ENCODE peak calls at places on chromosome X, in ten cellular contexts. K is transverse colon, X is tibial artery, G is mammary epithelial cell, I is uterus, D is pancreas, E is breast epithelium, F is fibroblast of lung, W is heart right ventricle, R is H1. C is an unnamed sample. For H3K36me3, the result is how much of the 10 kb centered on the place peaks cover.

GRCh38 chrX:103254171-103254824 is 657 bp downstream of the TCEAL8 start:
- DNase-seq in G (peak), F (peak), K (peak), R (peak), E (peak), D (peak), I (peak), W (peak), X (peak), C (peak)

GRCh38 chrX:103792916-103793540 is 16.4 kb downstream of the PLP1 start:
- DNase-seq in X (no peak), K (no peak), R (no peak), E (no peak), W (no peak), G (peak), F (peak), D (no peak), I (no peak), C (no peak)

GRCh38 chrX:30141966-30142365 is 73.4 kb upstream of the MAGEB2 start:
- DNase-seq in F (peak), K (no peak), G (peak), D (no peak), E (no peak), X (no peak), W (peak), I (no peak), R (no peak), C (no peak)

GRCh38 chrX:132443196-132443595 is 45.6 kb downstream of the MBNL3 start:
- DNase-seq in R (no peak), X (no peak), W (no peak), D (no peak), E (no peak), I (no peak), K (no peak), G (no peak), F (no peak), C (no peak)

GRCh38 chrX:39301041-39301440 is 499.8 kb downstream of the MID1IP1 start:
- DNase-seq in I (no peak), X (no peak), R (no peak), F (no peak), K (no peak), E (no peak), G (no peak), W (no peak), D (no peak), C (no peak)

GRCh38 chrX:45762699-45763647 is 562.3 kb upstream of the DIPK2B start:
- DNase-seq in E (no peak), I (no peak), K (no peak), R (no peak), G (peak), D (no peak), X (no peak), W (no peak), F (no peak), C (no peak)

GRCh38 chrX:131818297-131818936 is 204.7 kb upstream of the STK26 start:
- DNase-seq in G (peak), F (no peak), X (no peak), R (no peak), D (no peak), E (no peak), I (no peak), W (no peak), K (no peak), C (no peak)

GRCh38 chrX:78024349-78025108 is 55.1 kb upstream of the PGAM4 start:
- DNase-seq in K (peak), G (peak), F (peak), R (no peak), W (no peak), E (no peak), D (peak), I (no peak), X (no peak), C (peak)

GRCh38 chrX:31213941-31214340 is 142.1 kb upstream of the FTHL17 start:
- DNase-seq in D (no peak), E (no peak), K (no peak), X (no peak), W (peak), I (no peak), F (no peak), R (no peak), G (peak), C (no peak)

GRCh38 chrX:65697173-65697572 is 29.7 kb downstream of the MSN start:
- DNase-seq in D (no peak), G (no peak), X (no peak), F (peak), W (no peak), K (no peak), E (no peak), I (no peak), R (no peak), C (no peak)

GRCh38 chrX:20681691-20682090 is 415.0 kb upstream of the RPS6KA3 start:
- DNase-seq in E (no peak), K (no peak), W (no peak), I (no peak), F (no peak), G (no peak), D (no peak), R (no peak), X (no peak), C (no peak)

GRCh38 chrX:18895157-18895952 is 88.6 kb downstream of the PHKA2 start:
- DNase-seq in I (no peak), D (no peak), F (no peak), K (no peak), E (peak), W (peak), X (peak), R (no peak), G (peak), C (no peak)

GRCh38 chrX:80705379-80705778 is 104.3 kb downstream of the BRWD3 start:
- DNase-seq in W (no peak), I (no peak), F (no peak), G (no peak), K (no peak), E (no peak), R (no peak), D (no peak), X (no peak), C (no peak)

GRCh38 chrX:13764765-13765164 is 30.2 kb downstream of the OFD1 start:
- DNase-seq in I (no peak), F (peak), X (no peak), D (no peak), K (no peak), R (no peak), E (no peak), G (no peak), W (no peak), C (no peak)

GRCh38 chrX:149630681-149631292 is 805 bp downstream of the TMEM185A start:
- DNase-seq in X (no peak), D (no peak), W (peak), F (peak), G (peak), R (no peak), K (no peak), I (no peak), E (no peak), C (no peak)

GRCh38 chrX:121307441-121307840 is 260.0 kb downstream of the GLUD2 start:
- DNase-seq in D (no peak), K (no peak), R (no peak), X (no peak), I (no peak), W (no peak), E (no peak), G (no peak), F (peak), C (no peak)

GRCh38 chrX:19272452-19272851 is 71.3 kb upstream of the PDHA1 start:
- DNase-seq in D (no peak), F (peak), I (no peak), X (no peak), R (no peak), E (no peak), K (no peak), G (peak), W (no peak), C (no peak)

GRCh38 chrX:44303119-44303518 is 40.4 kb downstream of the EFHC2 start:
- DNase-seq in G (no peak), R (no peak), D (no peak), I (no peak), E (no peak), F (no peak), W (no peak), K (no peak), X (no peak), C (no peak)

GRCh38 chrX:101078716-101079115 is at the start of gene TMEM35A:
- DNase-seq in F (peak), G (no peak), I (no peak), W (no peak), R (no peak), X (no peak), E (no peak), K (peak), D (no peak), C (peak)

DNA sequence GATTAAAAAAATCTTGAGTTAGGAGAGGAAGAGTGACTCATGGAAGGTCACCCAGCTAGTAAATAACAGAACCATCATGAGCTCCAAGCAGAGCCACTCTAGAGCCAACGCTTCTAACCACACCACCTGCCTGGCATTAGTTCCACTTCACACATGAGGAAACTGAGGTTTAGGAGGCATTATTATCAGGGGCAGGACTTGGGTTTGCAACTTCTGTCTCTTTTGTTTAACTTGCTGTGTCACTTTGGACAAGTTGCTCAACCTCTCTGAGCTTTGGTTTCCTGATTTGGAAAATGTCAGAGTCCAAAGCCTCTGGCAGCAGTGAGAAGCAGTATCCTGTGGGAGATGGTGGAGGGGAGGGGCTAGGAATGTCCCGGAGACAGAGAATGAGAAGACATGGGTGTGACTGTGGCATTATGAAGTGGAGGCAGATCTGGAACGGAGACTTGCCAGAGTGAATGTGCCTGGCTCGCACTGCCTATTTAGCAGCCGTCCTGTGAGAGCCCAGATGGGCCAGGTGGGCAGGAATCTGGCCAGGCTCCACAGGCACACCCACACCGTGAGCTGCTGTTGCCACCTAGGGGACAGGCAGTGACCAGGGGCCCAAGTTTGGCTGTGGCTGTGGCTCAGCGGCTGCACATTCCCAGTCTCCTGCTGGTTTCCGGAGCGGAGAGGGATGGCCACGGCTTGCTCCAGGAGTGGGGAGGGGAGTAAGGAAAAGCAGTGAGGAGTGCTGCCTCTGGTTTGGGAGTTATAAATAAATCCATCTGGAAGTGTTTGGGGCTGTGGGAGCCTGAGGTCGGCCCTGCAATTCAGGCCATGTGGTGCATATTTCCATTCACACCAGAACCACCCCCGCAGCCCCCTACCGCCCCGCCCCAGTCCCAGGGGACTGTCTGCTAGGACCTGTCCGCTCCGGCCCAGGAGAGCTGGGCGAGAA is 93.4 kb downstream of the NHSL2 start:
- DNase-seq in R (peak), F (peak), G (peak), K (no peak), I (no peak), D (no peak), W (peak), X (no peak), E (peak), C (no peak)
- TF ChIP-seq CTCF in R (peak), F (no peak), G (no peak), K (peak), I (no peak), D (no peak), W (no peak), X (no peak), E (no peak), C (no peak)

GRCh38 chrX:10160221-10160620 is 3.4 kb downstream of the CLCN4 start:
- DNase-seq in W (no peak), I (no peak), G (no peak), D (no peak), E (no peak), R (no peak), K (no peak), F (no peak), X (no peak), C (no peak)
- H3K4me3 ChIP-seq in W (no peak), I (no peak), G (no peak), D (no peak), E (no peak), R (no peak), K (no peak), F (no peak), X (no peak), C (no peak)

GRCh38 chrX:107226766-107227165 is 20.4 kb downstream of the DNAAF6 start:
- DNase-seq in E (no peak), I (no peak), G (no peak), D (no peak), R (no peak), F (no peak), W (no peak), K (no peak), X (no peak), C (no peak)
- H3K36me3 ChIP-seq in E (under half), I (under half), G (under half), D (under half), R (under half), F (under half), W (under half), K (under half), X (under half), C (under half)

GRCh38 chrX:87299563-87300160 is 217.9 kb upstream of the KLHL4 start:
- DNase-seq in K (no peak), E (no peak), F (peak), D (no peak), I (no peak), X (no peak), G (peak), W (no peak), R (no peak), C (no peak)
- TF ChIP-seq CTCF in K (peak), E (no peak), F (no peak), D (peak), I (peak), X (no peak), G (peak), W (peak), R (no peak), C (peak)

DNA sequence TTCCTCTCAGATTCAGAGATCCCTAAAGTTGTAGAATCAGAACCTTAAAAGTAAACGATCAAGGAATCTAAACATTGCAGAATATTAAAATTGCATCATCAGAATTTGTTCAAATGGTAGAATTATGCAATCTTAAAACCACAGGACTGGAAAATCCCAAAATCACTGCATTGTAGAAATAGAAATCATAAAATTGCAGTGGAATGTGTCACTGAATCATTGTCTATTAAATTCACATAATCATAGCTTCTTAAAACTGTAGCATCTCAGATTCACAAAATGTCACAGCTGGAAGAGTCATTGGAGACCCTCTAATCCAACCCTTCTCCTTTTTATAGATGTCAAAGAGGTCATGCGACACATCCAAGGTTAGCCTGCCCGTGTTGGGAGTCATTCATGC is 15.6 kb downstream of the IQSEC2 start:
- DNase-seq in F (peak), R (no peak), W (no peak), X (no peak), E (no peak), I (no peak), D (no peak), G (peak), K (no peak), C (no peak)
- H3K4me3 ChIP-seq in F (no peak), R (no peak), W (no peak), X (no peak), E (no peak), I (no peak), D (no peak), G (no peak), K (no peak), C (no peak)

DNA sequence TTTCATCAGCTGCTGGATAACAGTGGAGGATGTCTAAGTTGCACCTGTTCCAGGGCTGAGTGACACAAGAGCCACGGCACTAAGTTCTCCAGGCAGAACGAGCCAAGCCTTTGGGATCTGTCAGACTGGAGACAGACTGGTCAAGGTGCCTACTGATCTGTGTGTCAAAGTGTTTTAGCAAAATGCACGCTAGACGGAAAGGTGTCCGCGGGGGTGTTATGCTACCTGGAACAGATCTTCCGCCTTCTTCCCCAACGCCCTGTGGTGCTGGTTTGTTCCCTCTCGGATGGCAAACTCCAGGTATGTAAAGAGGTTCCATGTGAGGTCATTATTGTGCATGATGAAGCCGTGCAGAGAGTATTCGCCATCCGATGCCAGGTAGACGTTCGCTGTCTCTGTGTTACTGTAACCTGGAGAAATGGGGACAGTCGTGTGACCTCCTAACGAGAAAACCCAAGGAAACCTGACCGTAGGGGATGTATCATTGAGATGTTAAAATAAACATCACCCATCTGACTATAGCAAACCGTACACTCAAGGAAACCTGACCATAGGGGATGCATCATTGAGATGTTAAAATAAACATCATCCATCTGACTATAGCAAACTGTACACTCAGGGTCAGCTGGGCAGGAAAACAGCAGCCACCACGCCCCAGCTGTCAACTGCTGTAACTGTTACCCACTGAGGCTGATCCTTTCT is 29.7 kb upstream of the SLC25A6 start:
- DNase-seq in G (no peak), I (no peak), E (no peak), F (no peak), K (no peak), X (peak), R (no peak), W (no peak), D (peak), C (no peak)
- H3K36me3 ChIP-seq in G (under half), I (under half), E (under half), F (under half), K (under half), X (half or more), R (half or more), W (half or more), D (under half), C (under half)